ENCODE peak calls at places on chromosomes 13 and 19, in seven cellular contexts. B, K, O, F, R, S and U are unnamed samples.

GRCh38 chr13:29165840-29166239 is 345.7 kb downstream of the MTUS2 start:
- DNase-seq in F (no peak), R (peak; percentile 6), K (no peak), O (peak; percentile 55), S (no peak), B (no peak), U (no peak)

GRCh38 chr19:33440682-33441081 is 67.2 kb downstream of the CEBPG start:
- DNase-seq in S (no peak), O (no peak), B (no peak), R (no peak), F (no peak), K (no peak), U (no peak)

GRCh38 chr19:2164020-2164988 is 571 bp downstream of the DOT1L start:
- DNase-seq in S (no peak), R (peak; percentile 34), B (no peak), K (no peak), O (peak; percentile 39), F (no peak), U (no peak)

GRCh38 chr19:23787106-23787505 is 28.4 kb upstream of the ZNF681 start:
- DNase-seq in B (no peak), R (no peak), S (peak; percentile 92), F (no peak), O (peak; percentile 66), K (peak; percentile 1), U (no peak)

GRCh38 chr19:5480427-5480836 is 25.2 kb downstream of the ZNRF4 start:
- DNase-seq in S (peak; percentile 18), F (peak; percentile 19), B (peak; percentile 64), R (peak; percentile 52), K (no peak), O (peak; percentile 15), U (no peak)

GRCh38 chr13:96090240-96091101 is 564 bp downstream of the HS6ST3 start:
- DNase-seq in B (peak; percentile 40), F (no peak), K (no peak), R (peak; percentile 28), O (no peak), S (no peak), U (peak; percentile 11)

GRCh38 chr19:8069116-8069973 is 16.8 kb downstream of the CCL25 start:
- DNase-seq in K (no peak), F (peak; percentile 53), O (no peak), S (no peak), R (peak; percentile 82), B (no peak), U (no peak)

GRCh38 chr19:55855160-55855559 is 18.8 kb downstream of the NLRP4 start:
- DNase-seq in S (no peak), F (no peak), K (no peak), O (no peak), R (no peak), B (no peak), U (no peak)

GRCh38 chr19:53579518-53579917 is 41.6 kb downstream of the ZNF331 start:
- DNase-seq in K (no peak), S (no peak), B (no peak), F (no peak), O (no peak), R (no peak), U (no peak)

GRCh38 chr13:42600943-42601342 is 27.0 kb downstream of the TNFSF11 start:
- DNase-seq in F (no peak), O (no peak), S (no peak), R (no peak), B (no peak), K (no peak), U (no peak)

GRCh38 chr19:30674656-30675055 is 302.5 kb downstream of the ZNF536 start:
- DNase-seq in K (no peak), F (no peak), R (no peak), S (no peak), O (no peak), B (no peak), U (no peak)

GRCh38 chr13:47816835-47817234 is 184.2 kb downstream of the SUCLA2 start:
- DNase-seq in K (no peak), B (no peak), F (no peak), R (peak; percentile 67), O (no peak), S (no peak), U (peak; percentile 41)

GRCh38 chr13:20482275-20482761 is 43.3 kb downstream of the CRYL1 start:
- DNase-seq in R (peak; percentile 58), F (no peak), B (no peak), K (no peak), S (peak; percentile 15), O (no peak), U (no peak)

GRCh38 chr13:21043898-21044297 is 17.5 kb downstream of the LATS2 start:
- DNase-seq in B (no peak), K (peak; percentile 96), S (no peak), F (no peak), O (peak; percentile 92), R (no peak), U (no peak)

GRCh38 chr13:47215741-47216140 is 318.9 kb upstream of the HTR2A start:
- DNase-seq in S (peak; percentile 62), F (peak; percentile 19), O (peak; percentile 74), B (no peak), R (peak; percentile 97), K (peak; percentile 87), U (no peak)

GRCh38 chr13:97562962-97563361 is 129.0 kb downstream of the RAP2A start:
- DNase-seq in R (no peak), S (no peak), K (no peak), B (no peak), F (no peak), O (no peak), U (no peak)

GRCh38 chr13:59635591-59635990 is 528.1 kb downstream of the DIAPH3 start:
- DNase-seq in R (no peak), O (no peak), B (no peak), S (no peak), F (no peak), K (no peak), U (no peak)

GRCh38 chr19:11137542-11138384 is 17.8 kb downstream of the SPC24 start:
- DNase-seq in R (peak; percentile 95), F (no peak), K (peak; percentile 84), B (peak; percentile 86), O (peak; percentile 91), S (peak; percentile 91), U (peak; percentile 94)

GRCh38 chr19:47499863-47500830 is 14.7 kb downstream of the NAPA start:
- DNase-seq in R (no peak), B (peak; percentile 74), K (no peak), O (no peak), F (no peak), S (no peak), U (no peak)

GRCh38 chr19:13195678-13196077 is 45.5 kb downstream of the IER2 start:
- DNase-seq in S (peak; percentile 38), B (peak; percentile 90), R (peak; percentile 85), F (peak; percentile 47), K (no peak), O (no peak), U (no peak)

GRCh38 chr13:94712812-94713555 is 639 bp upstream of the SOX21 start:
- DNase-seq in R (peak; percentile 46), B (peak; percentile 64), O (peak; percentile 56), S (no peak), K (peak; percentile 46), F (no peak), U (no peak)

GRCh38 chr13:25879466-25879865 is 172.3 kb downstream of the SHISA2 start:
- DNase-seq in F (no peak), K (no peak), S (no peak), O (no peak), B (no peak), R (no peak), U (no peak)

GRCh38 chr13:103471896-103472295 is 405.7 kb upstream of the SLC10A2 start:
- DNase-seq in S (peak; percentile 90), B (peak; percentile 48), R (peak; percentile 96), F (peak; percentile 5), O (no peak), K (no peak), U (no peak)

GRCh38 chr19:41577833-41578232 is 1.9 kb downstream of the CEACAM21 start:
- DNase-seq in B (no peak), R (no peak), O (no peak), F (no peak), K (no peak), S (no peak), U (no peak)
- H3K4ac ChIP-seq in B (no peak overlapping the region), R (no peak overlapping the region), O (no peak overlapping the region), F (no peak overlapping the region), K (no peak overlapping the region), S (no peak overlapping the region), U (no peak overlapping the region)

DNA sequence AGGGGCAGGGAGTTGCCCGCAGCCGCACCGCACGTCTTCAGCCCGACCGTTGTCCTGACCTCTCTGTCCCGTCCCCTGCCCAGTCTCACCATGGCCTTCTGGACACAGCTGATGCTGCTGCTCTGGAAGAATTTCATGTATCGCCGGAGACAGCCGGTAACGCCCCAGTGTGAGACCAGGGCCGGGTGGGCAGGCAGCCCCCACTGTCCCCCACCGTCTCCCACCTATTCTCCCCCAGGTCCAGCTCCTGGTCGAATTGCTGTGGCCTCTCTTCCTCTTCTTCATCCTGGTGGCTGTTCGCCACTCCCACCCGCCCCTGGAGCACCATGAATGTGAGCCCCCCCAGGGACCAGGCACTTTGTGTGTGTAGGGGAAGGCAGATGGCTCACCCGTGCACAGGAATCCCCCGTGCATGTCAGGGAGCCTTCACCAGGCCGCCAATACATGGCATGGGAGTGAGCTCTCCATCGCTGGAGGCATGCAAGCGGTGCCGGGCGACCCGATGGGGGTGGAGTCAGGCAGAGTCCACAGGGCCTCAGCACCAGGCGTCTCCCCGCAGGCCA is 1.4 kb downstream of the ABCA7 start:
- DNase-seq in F (no peak), B (peak; percentile 27), O (no peak), K (no peak), S (no peak), R (no peak), U (no peak)
- H3K9ac ChIP-seq in F (no peak overlapping the region), B (no peak overlapping the region), O (peak overlapping the region; percentile 51), K (no peak overlapping the region), S (no peak overlapping the region), R (peak overlapping the region; percentile 46), U (peak overlapping the region; percentile 66)

GRCh38 chr13:37706041-37706440 is 107.5 kb upstream of the POSTN start:
- DNase-seq in B (no peak), O (no peak), F (no peak), R (no peak), S (no peak), K (no peak), U (no peak)

GRCh38 chr13:37701306-37701705 is 102.7 kb upstream of the POSTN start:
- DNase-seq in S (no peak), B (no peak), K (peak; percentile 67), F (no peak), O (peak; percentile 58), R (no peak), U (no peak)

GRCh38 chr13:37700887-37701286 is 102.3 kb upstream of the POSTN start:
- DNase-seq in O (no peak), K (peak; percentile 11), F (no peak), S (no peak), R (no peak), B (no peak), U (no peak)

DNA sequence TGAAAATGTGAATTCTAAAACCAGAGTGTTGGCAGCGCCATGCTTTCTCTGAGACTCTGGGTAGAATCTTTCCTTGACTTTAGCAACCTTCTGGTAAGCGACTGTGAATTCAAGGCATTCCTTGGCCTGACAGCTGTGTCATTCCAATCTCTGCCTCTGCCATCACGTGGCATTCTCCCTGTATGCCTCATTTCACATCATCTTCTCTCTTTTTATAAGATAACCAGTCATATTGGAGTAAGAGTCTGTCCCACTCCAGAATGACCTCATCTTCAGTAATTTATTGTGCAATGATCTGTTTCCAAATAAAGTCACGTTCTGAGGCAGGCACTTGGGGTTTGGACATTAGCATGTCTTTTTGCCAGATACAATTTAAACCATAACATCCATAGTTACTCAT is 103.4 kb upstream of the POSTN start:
- DNase-seq in B (no peak), R (peak; percentile 50), O (peak; percentile 96), F (no peak), K (peak; percentile 99), S (peak; percentile 78), U (no peak)
- H3K4ac ChIP-seq in B (no peak overlapping the region), R (no peak overlapping the region), O (no peak overlapping the region), F (no peak overlapping the region), K (peak overlapping the region; percentile 30), S (no peak overlapping the region), U (no peak overlapping the region)

GRCh38 chr13:111166882-111167281 is 51.8 kb downstream of the ARHGEF7 start:
- DNase-seq in O (no peak), S (no peak), B (no peak), K (no peak), R (no peak), F (no peak), U (no peak)
- H3K9ac ChIP-seq in O (no peak overlapping the region), S (no peak overlapping the region), B (no peak overlapping the region), K (no peak overlapping the region), R (no peak overlapping the region), F (no peak overlapping the region), U (no peak overlapping the region)